ENCODE peak calls at places on chromosome 12, in eight cellular contexts. One of them, this sample, is unnamed.

GRCh38 chr12:3328571-3328970 is 162.4 kb upstream of the PRMT8 start:
- DNase-seq in substantia nigra: no peak
- DNase-seq in fibroblast of the aortic adventitia: no peak
- DNase-seq in B cell: no peak
- DNase-seq in BE2C: no peak
- DNase-seq in A172: no peak
- DNase-seq in neural crest cell: no peak
- DNase-seq in glutamatergic neuron: no peak
- DNase-seq in this sample: no peak

GRCh38 chr12:113005759-113006158 is 27.4 kb downstream of the OAS2 start:
- DNase-seq in substantia nigra: no peak
- DNase-seq in fibroblast of the aortic adventitia: peak; percentile 31
- DNase-seq in B cell: no peak
- DNase-seq in BE2C: no peak
- DNase-seq in A172: peak; percentile 3
- DNase-seq in neural crest cell: no peak
- DNase-seq in glutamatergic neuron: no peak
- DNase-seq in this sample: no peak

GRCh38 chr12:108649668-108650067 is 16.0 kb upstream of the SELPLG start:
- DNase-seq in substantia nigra: no peak
- DNase-seq in fibroblast of the aortic adventitia: peak; percentile 95
- DNase-seq in B cell: no peak
- DNase-seq in BE2C: no peak
- DNase-seq in A172: peak; percentile 92
- DNase-seq in neural crest cell: no peak
- DNase-seq in glutamatergic neuron: no peak
- DNase-seq in this sample: no peak

GRCh38 chr12:100476013-100476751 is 2.5 kb downstream of the NR1H4 start:
- DNase-seq in substantia nigra: no peak
- DNase-seq in fibroblast of the aortic adventitia: no peak
- DNase-seq in B cell: no peak
- DNase-seq in BE2C: no peak
- DNase-seq in A172: no peak
- DNase-seq in neural crest cell: no peak
- DNase-seq in glutamatergic neuron: no peak
- DNase-seq in this sample: no peak

GRCh38 chr12:83168756-83169155 is 482.1 kb downstream of the TMTC2 start:
- DNase-seq in substantia nigra: no peak
- DNase-seq in fibroblast of the aortic adventitia: no peak
- DNase-seq in B cell: no peak
- DNase-seq in BE2C: no peak
- DNase-seq in A172: no peak
- DNase-seq in neural crest cell: no peak
- DNase-seq in glutamatergic neuron: no peak
- DNase-seq in this sample: no peak

GRCh38 chr12:95117178-95117599 is 43.8 kb upstream of the NR2C1 start:
- DNase-seq in substantia nigra: peak; percentile 17
- DNase-seq in fibroblast of the aortic adventitia: peak; percentile 87
- DNase-seq in B cell: peak; percentile 75
- DNase-seq in BE2C: peak; percentile 72
- DNase-seq in A172: peak; percentile 75
- DNase-seq in neural crest cell: peak; percentile 45
- DNase-seq in glutamatergic neuron: peak; percentile 21
- DNase-seq in this sample: no peak

GRCh38 chr12:34394211-34395055 is 372.1 kb downstream of the ALG10 start:
- DNase-seq in substantia nigra: no peak
- DNase-seq in fibroblast of the aortic adventitia: no peak
- DNase-seq in B cell: no peak
- DNase-seq in BE2C: peak; percentile 1
- DNase-seq in A172: no peak
- DNase-seq in neural crest cell: no peak
- DNase-seq in glutamatergic neuron: no peak
- DNase-seq in this sample: no peak

GRCh38 chr12:45587042-45587441 is 142.5 kb upstream of the ARID2 start:
- DNase-seq in substantia nigra: no peak
- DNase-seq in fibroblast of the aortic adventitia: no peak
- DNase-seq in B cell: no peak
- DNase-seq in BE2C: no peak
- DNase-seq in A172: no peak
- DNase-seq in neural crest cell: no peak
- DNase-seq in glutamatergic neuron: no peak
- DNase-seq in this sample: no peak

GRCh38 chr12:108295631-108296030 is 43.5 kb downstream of the CMKLR1 start:
- DNase-seq in substantia nigra: no peak
- DNase-seq in fibroblast of the aortic adventitia: no peak
- DNase-seq in B cell: no peak
- DNase-seq in BE2C: no peak
- DNase-seq in A172: no peak
- DNase-seq in neural crest cell: no peak
- DNase-seq in glutamatergic neuron: peak; percentile 64
- DNase-seq in this sample: no peak

GRCh38 chr12:53241623-53242412 is 9.8 kb upstream of the RARG start:
- DNase-seq in substantia nigra: no peak
- DNase-seq in fibroblast of the aortic adventitia: no peak
- DNase-seq in B cell: no peak
- DNase-seq in BE2C: no peak
- DNase-seq in A172: no peak
- DNase-seq in neural crest cell: no peak
- DNase-seq in glutamatergic neuron: no peak
- DNase-seq in this sample: no peak

GRCh38 chr12:59650594-59651229 is 54.9 kb downstream of the SLC16A7 start:
- DNase-seq in substantia nigra: no peak
- DNase-seq in fibroblast of the aortic adventitia: peak; percentile 47
- DNase-seq in B cell: no peak
- DNase-seq in BE2C: no peak
- DNase-seq in A172: no peak
- DNase-seq in neural crest cell: no peak
- DNase-seq in glutamatergic neuron: no peak
- DNase-seq in this sample: no peak

GRCh38 chr12:11348439-11348838 is 38.2 kb upstream of the PRB4 start:
- DNase-seq in substantia nigra: no peak
- DNase-seq in fibroblast of the aortic adventitia: no peak
- DNase-seq in B cell: no peak
- DNase-seq in BE2C: no peak
- DNase-seq in A172: no peak
- DNase-seq in neural crest cell: no peak
- DNase-seq in glutamatergic neuron: no peak
- DNase-seq in this sample: no peak

GRCh38 chr12:69685810-69686209 is 13.3 kb downstream of the BEST3 start:
- DNase-seq in substantia nigra: no peak
- DNase-seq in fibroblast of the aortic adventitia: peak; percentile 48
- DNase-seq in B cell: no peak
- DNase-seq in BE2C: no peak
- DNase-seq in A172: peak; percentile 41
- DNase-seq in neural crest cell: no peak
- DNase-seq in glutamatergic neuron: no peak
- DNase-seq in this sample: no peak

GRCh38 chr12:54389139-54389508 is 4.6 kb upstream of the ZNF385A start:
- DNase-seq in substantia nigra: no peak
- DNase-seq in fibroblast of the aortic adventitia: no peak
- DNase-seq in B cell: no peak
- DNase-seq in BE2C: no peak
- DNase-seq in A172: no peak
- DNase-seq in neural crest cell: no peak
- DNase-seq in glutamatergic neuron: no peak
- DNase-seq in this sample: no peak

GRCh38 chr12:27142102-27142721 is 59.8 kb upstream of the C12orf71 start:
- DNase-seq in substantia nigra: peak; percentile 29
- DNase-seq in fibroblast of the aortic adventitia: peak; percentile 93
- DNase-seq in B cell: peak; percentile 62
- DNase-seq in BE2C: peak; percentile 71
- DNase-seq in A172: peak; percentile 67
- DNase-seq in neural crest cell: peak; percentile 62
- DNase-seq in glutamatergic neuron: peak; percentile 63
- DNase-seq in this sample: peak; percentile 5

GRCh38 chr12:45170456-45171042 is 45.3 kb upstream of the ANO6 start:
- DNase-seq in substantia nigra: peak; percentile 36
- DNase-seq in fibroblast of the aortic adventitia: peak; percentile 82
- DNase-seq in B cell: peak; percentile 78
- DNase-seq in BE2C: peak; percentile 88
- DNase-seq in A172: peak; percentile 70
- DNase-seq in neural crest cell: peak; percentile 84
- DNase-seq in glutamatergic neuron: peak; percentile 91
- DNase-seq in this sample: peak; percentile 12

GRCh38 chr12:131828671-131829350 is 618 bp downstream of the MMP17 start:
- DNase-seq in substantia nigra: no peak
- DNase-seq in fibroblast of the aortic adventitia: no peak
- DNase-seq in B cell: peak; percentile 58
- DNase-seq in BE2C: peak; percentile 35
- DNase-seq in A172: no peak
- DNase-seq in neural crest cell: no peak
- DNase-seq in glutamatergic neuron: no peak
- DNase-seq in this sample: no peak

GRCh38 chr12:91224411-91224810 is 41.8 kb upstream of the DCN start:
- DNase-seq in substantia nigra: no peak
- DNase-seq in fibroblast of the aortic adventitia: no peak
- DNase-seq in B cell: no peak
- DNase-seq in BE2C: no peak
- DNase-seq in A172: no peak
- DNase-seq in neural crest cell: no peak
- DNase-seq in glutamatergic neuron: no peak
- DNase-seq in this sample: no peak

GRCh38 chr12:79444089-79444488 is 246.7 kb downstream of the PAWR start:
- DNase-seq in substantia nigra: no peak
- DNase-seq in fibroblast of the aortic adventitia: peak; percentile 55
- DNase-seq in B cell: no peak
- DNase-seq in BE2C: no peak
- DNase-seq in A172: peak; percentile 41
- DNase-seq in neural crest cell: no peak
- DNase-seq in glutamatergic neuron: no peak
- DNase-seq in this sample: no peak

GRCh38 chr12:54418441-54419087 is 502 bp downstream of the ITGA5 start:
- DNase-seq in substantia nigra: no peak
- DNase-seq in fibroblast of the aortic adventitia: no peak
- DNase-seq in B cell: no peak
- DNase-seq in BE2C: no peak
- DNase-seq in A172: no peak
- DNase-seq in neural crest cell: no peak
- DNase-seq in glutamatergic neuron: no peak
- DNase-seq in this sample: no peak

GRCh38 chr12:54383041-54383609 is 1.4 kb downstream of the ZNF385A start:
- DNase-seq in substantia nigra: peak; percentile 37
- DNase-seq in fibroblast of the aortic adventitia: peak; percentile 70
- DNase-seq in B cell: no peak
- DNase-seq in BE2C: no peak
- DNase-seq in A172: peak; percentile 89
- DNase-seq in neural crest cell: no peak
- DNase-seq in glutamatergic neuron: no peak
- DNase-seq in this sample: no peak

GRCh38 chr12:82857276-82857675 is 170.6 kb downstream of the TMTC2 start:
- DNase-seq in substantia nigra: no peak
- DNase-seq in fibroblast of the aortic adventitia: no peak
- DNase-seq in B cell: no peak
- DNase-seq in BE2C: no peak
- DNase-seq in A172: no peak
- DNase-seq in neural crest cell: peak; percentile 8
- DNase-seq in glutamatergic neuron: no peak
- DNase-seq in this sample: no peak

GRCh38 chr12:58433969-58434368 is 486.3 kb downstream of the LRIG3 start:
- DNase-seq in substantia nigra: no peak
- DNase-seq in fibroblast of the aortic adventitia: no peak
- DNase-seq in B cell: no peak
- DNase-seq in BE2C: no peak
- DNase-seq in A172: peak; percentile 78
- DNase-seq in neural crest cell: no peak
- DNase-seq in glutamatergic neuron: no peak
- DNase-seq in this sample: no peak

GRCh38 chr12:47717443-47718193 is 7.7 kb downstream of the ENDOU start:
- DNase-seq in substantia nigra: peak; percentile 85
- DNase-seq in fibroblast of the aortic adventitia: peak; percentile 94
- DNase-seq in B cell: peak; percentile 66
- DNase-seq in BE2C: peak; percentile 77
- DNase-seq in A172: peak; percentile 51
- DNase-seq in neural crest cell: peak; percentile 65
- DNase-seq in glutamatergic neuron: peak; percentile 86
- DNase-seq in this sample: peak; percentile 39